ENCODE peak calls at places on chromosomes 6 and 20, in five cellular contexts. K is dorsolateral prefrontal cortex, S is astrocyte, H is cardiac fibroblast, O is astrocyte of the hippocampus. Y is an unnamed sample.

GRCh38 chr6:158303210-158303731 is 9.0 kb upstream of the TULP4 start:
- DNase-seq in K (no peak), S (no peak), H (no peak), O (no peak), Y (no peak)

GRCh38 chr6:17305219-17306001 is 24.2 kb downstream of the RBM24 start:
- DNase-seq in K (no peak), S (peak; percentile 68), H (peak; percentile 35), O (peak; percentile 66), Y (no peak)

GRCh38 chr6:32945953-32946352 is 5.1 kb upstream of the HLA-DMB start:
- DNase-seq in K (no peak), S (no peak), H (no peak), O (no peak), Y (no peak)

GRCh38 chr6:106103728-106104109 is 17.6 kb downstream of the PRDM1 start:
- DNase-seq in K (no peak), S (no peak), H (no peak), O (peak; percentile 48), Y (no peak)

GRCh38 chr6:3396503-3397180 is 60.2 kb downstream of the SLC22A23 start:
- DNase-seq in K (no peak), S (no peak), H (no peak), O (no peak), Y (no peak)

GRCh38 chr6:158629376-158630221 is 14.9 kb downstream of the DYNLT1 start:
- DNase-seq in K (no peak), S (no peak), H (no peak), O (no peak), Y (no peak)

GRCh38 chr6:81002126-81002525 is 750.4 kb downstream of the TENT5A start:
- DNase-seq in K (no peak), S (no peak), H (peak; percentile 52), O (no peak), Y (no peak)

GRCh38 chr6:73675466-73676098 is 20.4 kb upstream of the CD109 start:
- DNase-seq in K (peak; percentile 76), S (peak; percentile 29), H (peak; percentile 86), O (peak; percentile 85), Y (peak; percentile 33)

GRCh38 chr6:158018370-158018771 is 36.7 kb downstream of the SYNJ2 start:
- DNase-seq in K (no peak), S (peak; percentile 62), H (peak; percentile 74), O (peak; percentile 46), Y (no peak)

GRCh38 chr20:48682529-48683385 is 145.0 kb downstream of the PREX1 start:
- DNase-seq in K (peak; percentile 81), S (peak; percentile 90), H (peak; percentile 74), O (peak; percentile 91), Y (no peak)

GRCh38 chr6:52285174-52286068 is 879 bp upstream of the MCM3 start:
- DNase-seq in K (no peak), S (no peak), H (peak; percentile 28), O (no peak), Y (no peak)

GRCh38 chr6:91669154-91669903 is 1082.5 kb upstream of the MAP3K7 start:
- DNase-seq in K (peak; percentile 63), S (peak; percentile 25), H (no peak), O (peak; percentile 36), Y (peak; percentile 81)

GRCh38 chr6:16481680-16482079 is 243.3 kb downstream of the GMPR start:
- DNase-seq in K (no peak), S (no peak), H (no peak), O (no peak), Y (no peak)

GRCh38 chr6:101000334-101000733 is 119.2 kb upstream of the ASCC3 start:
- DNase-seq in K (no peak), S (no peak), H (peak; percentile 37), O (no peak), Y (no peak)

GRCh38 chr6:150546457-150546856 is 53.2 kb upstream of the PLEKHG1 start:
- DNase-seq in K (no peak), S (no peak), H (no peak), O (no peak), Y (no peak)

GRCh38 chr20:24141111-24141510 is 152.5 kb upstream of the GGTLC1 start:
- DNase-seq in K (no peak), S (no peak), H (no peak), O (no peak), Y (no peak)

GRCh38 chr6:76043690-76044089 is 28.8 kb downstream of the IMPG1 start:
- DNase-seq in K (no peak), S (no peak), H (no peak), O (no peak), Y (no peak)

GRCh38 chr6:133184798-133185380 is 56.3 kb upstream of the EYA4 start:
- DNase-seq in K (no peak), S (no peak), H (peak; percentile 60), O (peak; percentile 53), Y (no peak)

GRCh38 chr6:85977661-85978060 is 335.0 kb upstream of the SYNCRIP start:
- DNase-seq in K (no peak), S (no peak), H (no peak), O (no peak), Y (no peak)

GRCh38 chr20:38680492-38681118 is 43.7 kb upstream of the SLC32A1 start:
- DNase-seq in K (no peak), S (peak; percentile 16), H (peak; percentile 41), O (peak; percentile 72), Y (no peak)

GRCh38 chr6:112883095-112883494 is 536.0 kb downstream of the RFPL4B start:
- DNase-seq in K (no peak), S (peak; percentile 38), H (no peak), O (no peak), Y (no peak)

GRCh38 chr6:167855825-167856425 is 29.2 kb downstream of the AFDN start:
- DNase-seq in K (no peak), S (peak; percentile 98), H (peak; percentile 99), O (peak; percentile 64), Y (no peak)

GRCh38 chr6:149212202-149212601 is 105.3 kb upstream of the TAB2 start:
- DNase-seq in K (no peak), S (peak; percentile 82), H (no peak), O (peak; percentile 37), Y (no peak)

GRCh38 chr20:36574278-36575065 is 1.1 kb downstream of the TGIF2 start:
- DNase-seq in K (no peak), S (peak; percentile 41), H (peak; percentile 49), O (peak; percentile 76), Y (peak; percentile 18)

GRCh38 chr20:24745206-24745605 is 203.9 kb upstream of the CST7 start:
- DNase-seq in K (no peak), S (no peak), H (no peak), O (no peak), Y (no peak)

GRCh38 chr20:826695-827323 is 6.7 kb upstream of the FAM110A start:
- DNase-seq in K (no peak), S (no peak), H (no peak), O (no peak), Y (no peak)

GRCh38 chr6:82739266-82739665 is 326.4 kb downstream of the UBE3D start:
- DNase-seq in K (no peak), S (no peak), H (no peak), O (no peak), Y (no peak)

GRCh38 chr6:113356139-113356538 is 501.0 kb upstream of the MARCKS start:
- DNase-seq in K (no peak), S (no peak), H (no peak), O (no peak), Y (no peak)

GRCh38 chr20:58741384-58741783 is 48.8 kb downstream of the NPEPL1 start:
- DNase-seq in K (no peak), S (no peak), H (no peak), O (no peak), Y (no peak)

GRCh38 chr6:136254851-136255466 is 4.8 kb upstream of the MTFR2 start:
- DNase-seq in K (no peak), S (no peak), H (no peak), O (no peak), Y (no peak)

GRCh38 chr20:22492497-22492896 is 91.9 kb downstream of the FOXA2 start:
- DNase-seq in K (no peak), S (no peak), H (no peak), O (no peak), Y (no peak)

GRCh38 chr20:10595985-10596384 is 77.8 kb downstream of the JAG1 start:
- DNase-seq in K (no peak), S (no peak), H (no peak), O (no peak), Y (no peak)

GRCh38 chr6:144895890-144896289 is 610.8 kb downstream of the UTRN start:
- DNase-seq in K (no peak), S (no peak), H (no peak), O (no peak), Y (no peak)

GRCh38 chr20:50208085-50208491 is 17.5 kb downstream of the CEBPB start:
- DNase-seq in K (no peak), S (no peak), H (no peak), O (no peak), Y (no peak)

GRCh38 chr6:90369024-90369519 is 72.4 kb upstream of the BACH2 start:
- DNase-seq in K (no peak), S (peak; percentile 100), H (peak; percentile 100), O (peak; percentile 99), Y (no peak)

GRCh38 chr6:126723541-126724170 is 383.7 kb downstream of the CENPW start:
- DNase-seq in K (no peak), S (no peak), H (no peak), O (no peak), Y (no peak)

GRCh38 chr6:136030131-136030530 is 178.6 kb downstream of the PDE7B start:
- DNase-seq in K (no peak), S (no peak), H (no peak), O (no peak), Y (no peak)

GRCh38 chr6:484086-484728 is 92.7 kb downstream of the IRF4 start:
- DNase-seq in K (no peak), S (no peak), H (peak; percentile 12), O (no peak), Y (no peak)